ENCODE peak calls at places on chromosomes 13 and 19, in ten cellular contexts. G is CD8-positive, alpha-beta memory T cell; U is neural progenitor cell; B is heart left ventricle; T is tibial artery; N is psoas muscle; L is tibial nerve; P is naive thymus-derived CD4-positive, alpha-beta T cell; I is sigmoid colon; D is spleen. W is an unnamed sample. For H3K9me3, the result is how much of the 10 kb centered on the place peaks cover.

GRCh38 chr19:47686679-47687450 is 26.4 kb upstream of the EHD2 start:
- DNase-seq in P (no peak), D (no peak), T (no peak), U (no peak), B (no peak), L (no peak), I (no peak), N (no peak), G (no peak), W (no peak)

GRCh38 chr19:4354897-4355296 is 11.5 kb downstream of the MPND start:
- DNase-seq in T (no peak), P (no peak), B (no peak), N (no peak), I (peak), U (no peak), D (peak), G (no peak), L (no peak), W (no peak)

GRCh38 chr13:113358653-113359052 is 5.3 kb downstream of the GRTP1 start:
- DNase-seq in T (no peak), B (no peak), D (no peak), P (no peak), L (no peak), N (no peak), I (no peak), G (no peak), U (no peak), W (no peak)

GRCh38 chr19:30887042-30887441 is 462.2 kb downstream of the TSHZ3 start:
- DNase-seq in T (no peak), I (no peak), B (no peak), G (no peak), L (no peak), U (no peak), D (no peak), P (no peak), N (no peak), W (no peak)

GRCh38 chr19:35715981-35716734 is 1.6 kb upstream of the KMT2B start:
- DNase-seq in P (no peak), G (no peak), D (peak), T (peak), N (peak), L (no peak), B (peak), U (peak), I (peak), W (no peak)

GRCh38 chr19:539429-540030 is 4.3 kb upstream of the GZMM start:
- DNase-seq in T (no peak), N (no peak), G (no peak), U (no peak), L (no peak), B (no peak), D (no peak), I (peak), P (no peak), W (no peak)

GRCh38 chr13:109869312-109870237 is 83.2 kb upstream of the IRS2 start:
- DNase-seq in P (no peak), B (peak), I (peak), G (no peak), T (peak), N (peak), U (no peak), L (no peak), D (peak), W (no peak)

GRCh38 chr13:89375839-89376238 is 1704.7 kb downstream of the SLITRK5 start:
- DNase-seq in G (no peak), U (no peak), L (no peak), N (no peak), I (no peak), P (no peak), B (no peak), D (no peak), T (no peak), W (no peak)

GRCh38 chr13:32309812-32310706 is 5.1 kb downstream of the ZAR1L start:
- DNase-seq in B (no peak), U (peak), T (no peak), P (no peak), N (no peak), G (no peak), D (no peak), I (no peak), L (no peak), W (no peak)

GRCh38 chr19:23554548-23554947 is 132.5 kb downstream of the ZNF675 start:
- DNase-seq in L (no peak), T (no peak), B (no peak), U (no peak), N (no peak), D (no peak), G (no peak), P (no peak), I (no peak), W (no peak)
- H3K9me3 ChIP-seq in L (under half), T (under half), B (under half), U (under half), N (under half), D (under half), G (under half), P (under half), I (under half), W (under half)

GRCh38 chr19:18265611-18265981 is 8.7 kb downstream of the IQCN start:
- DNase-seq in B (no peak), G (no peak), L (no peak), D (no peak), P (no peak), N (no peak), I (no peak), U (no peak), T (no peak), W (no peak)

GRCh38 chr19:18262917-18263316 is 11.3 kb downstream of the IQCN start:
- DNase-seq in P (no peak), N (no peak), U (no peak), I (no peak), L (no peak), T (no peak), G (no peak), B (no peak), D (no peak), W (no peak)

GRCh38 chr19:18264956-18265610 is 9.2 kb downstream of the IQCN start:
- DNase-seq in G (no peak), U (no peak), T (no peak), B (no peak), L (no peak), D (no peak), I (no peak), N (no peak), P (no peak), W (no peak)

GRCh38 chr19:18264428-18264827 is 9.8 kb downstream of the IQCN start:
- DNase-seq in D (no peak), I (no peak), L (no peak), B (no peak), G (no peak), U (no peak), P (no peak), T (no peak), N (peak), W (no peak)

DNA sequence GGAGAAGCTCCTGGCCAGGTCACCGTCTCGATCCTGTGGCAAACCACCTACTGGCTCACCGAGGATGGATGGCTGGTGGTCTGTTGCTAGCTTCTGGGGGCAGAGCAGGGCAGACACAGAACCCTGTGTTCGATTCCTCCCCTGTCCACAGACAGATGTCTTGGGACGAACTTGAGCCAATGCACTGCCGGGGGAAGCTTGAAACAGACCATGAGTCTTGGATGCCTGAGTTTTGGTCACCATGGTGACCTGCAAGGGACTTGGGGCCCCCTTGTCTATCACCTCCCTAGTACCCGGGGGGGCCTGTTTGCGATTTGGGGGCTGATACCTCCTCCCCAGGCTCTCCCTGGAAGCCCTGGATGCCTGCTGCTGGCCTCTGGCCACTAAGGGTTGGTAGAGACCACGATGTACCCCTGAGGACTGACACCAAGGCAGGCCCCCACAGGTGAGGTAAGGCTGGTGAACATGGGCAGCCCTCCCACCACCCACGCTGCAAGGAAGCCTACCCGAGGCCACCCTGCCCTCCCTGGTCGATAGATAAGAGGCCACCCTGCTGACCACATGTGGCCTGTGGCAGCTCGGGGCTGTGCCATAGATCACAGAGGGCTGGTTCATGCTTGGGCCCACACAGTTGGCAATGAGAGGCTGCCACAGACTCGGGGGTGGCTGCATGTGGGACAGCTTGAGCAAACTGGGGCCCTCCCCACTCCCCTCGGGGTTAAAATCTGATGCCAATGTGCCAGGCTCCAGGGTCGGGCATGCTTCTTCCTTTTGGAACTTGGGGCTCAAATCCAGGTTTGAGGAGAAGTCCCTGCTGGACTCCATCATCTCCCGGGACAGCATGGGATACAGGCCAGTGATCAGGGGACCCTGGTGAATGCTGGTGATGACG is 10.7 kb downstream of the IQCN start:
- DNase-seq in I (no peak), G (no peak), D (no peak), B (no peak), P (no peak), T (no peak), N (no peak), L (no peak), U (no peak), W (no peak)
- H3K27ac ChIP-seq in I (no peak), G (no peak), D (no peak), B (no peak), P (no peak), T (no peak), N (no peak), L (no peak), U (no peak), W (no peak)

GRCh38 chr19:57779220-57779845 is 9.9 kb downstream of the ZNF586 start:
- DNase-seq in D (no peak), G (no peak), P (no peak), N (no peak), B (no peak), T (no peak), U (no peak), I (no peak), L (no peak), W (no peak)
- H3K9me3 ChIP-seq in D (half or more), G (half or more), P (half or more), N (under half), B (half or more), T (half or more), U (under half), I (under half), L (half or more), W (under half)

GRCh38 chr19:12891553-12892021 is 627 bp downstream of the GCDH start:
- DNase-seq in B (no peak), U (no peak), L (no peak), G (no peak), P (no peak), D (peak), T (no peak), I (no peak), N (no peak), W (no peak)
- H3K27ac ChIP-seq in B (peak), U (no peak), L (peak), G (peak), P (peak), D (peak), T (peak), I (peak), N (peak), W (no peak)

DNA sequence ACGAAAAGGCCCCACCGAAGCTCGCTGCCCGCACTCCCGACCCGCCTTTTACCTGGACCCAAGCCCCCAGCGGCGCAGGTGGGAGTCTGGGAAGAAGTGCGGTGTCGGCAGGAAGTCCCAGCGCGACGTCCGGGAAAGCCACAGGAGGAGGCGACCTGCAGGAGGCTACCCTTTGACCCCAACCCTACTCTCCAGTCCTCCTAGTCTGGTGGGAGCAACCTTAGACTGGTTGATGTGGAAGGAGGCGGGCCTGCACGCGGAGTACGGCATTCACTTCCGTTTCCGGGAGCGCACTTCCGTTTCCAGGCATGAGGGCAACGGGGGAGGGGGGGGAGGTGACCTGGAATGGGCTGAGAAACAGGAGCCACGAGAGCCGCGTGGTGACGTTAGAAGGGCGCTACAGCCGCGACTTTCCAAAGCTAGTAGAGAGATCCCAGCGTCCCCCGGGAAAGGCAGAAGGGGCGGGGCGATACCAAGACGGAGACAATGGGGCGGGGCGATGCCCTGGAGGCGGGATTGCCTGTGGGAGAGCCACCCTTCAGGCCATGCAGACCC is 28.5 kb downstream of the ZNF266 start:
- DNase-seq in P (no peak), D (peak), T (peak), B (peak), I (peak), U (no peak), L (peak), N (peak), G (peak), W (no peak)
- H3K9me3 ChIP-seq in P (under half), D (half or more), T (half or more), B (half or more), I (under half), U (under half), L (half or more), N (half or more), G (under half), W (under half)

DNA sequence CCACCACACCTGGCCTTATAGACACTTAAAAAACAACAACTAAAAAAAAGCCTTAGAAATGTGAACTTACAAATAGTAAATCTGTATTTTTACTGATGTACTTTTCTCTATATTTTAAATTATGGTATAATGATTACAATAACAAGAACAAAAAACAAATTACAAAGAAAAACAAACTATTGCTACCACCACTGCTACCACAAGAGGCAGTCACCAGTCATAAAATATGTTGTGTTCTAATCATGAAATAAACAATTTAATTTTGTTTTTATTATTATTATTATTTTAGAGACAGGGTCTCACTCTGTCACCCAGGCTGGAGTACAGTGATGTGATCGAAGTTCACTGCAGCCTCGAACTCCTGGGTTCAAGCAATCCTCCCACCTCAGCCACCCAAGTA is 72.2 kb downstream of the DIAPH3 start:
- DNase-seq in D (no peak), U (no peak), G (no peak), T (no peak), P (no peak), N (no peak), L (no peak), I (no peak), B (no peak), W (no peak)
- H3K27ac ChIP-seq in D (no peak), U (no peak), G (no peak), T (no peak), P (no peak), N (no peak), L (no peak), I (no peak), B (no peak), W (no peak)

W was measured in SK-N-MC.